ENCODE peak calls at places on chromosomes 5 and 9, in nine cellular contexts. D is PC-9, Z is GM23338, M is MM.1S, K is OCI-LY7, S is HCT116, T is Karpas-422, J is hepatocyte, B is GM23248. Y is an unnamed sample. For H3K9me2, the result is how much of the 10 kb centered on the place peaks cover.

GRCh38 chr9:1460143-1460769 is 410.1 kb downstream of the DMRT2 start:
- DNase-seq in S (no peak), D (no peak), Z (peak), T (peak), K (peak), B (peak), M (peak), J (no peak), Y (peak)

GRCh38 chr5:153480401-153480800 is 10.1 kb upstream of the GRIA1 start:
- DNase-seq in J (peak), B (peak), S (no peak), Z (no peak), D (no peak), T (no peak), M (no peak), K (no peak), Y (no peak)

GRCh38 chr5:16461026-16461425 is 4.6 kb downstream of the ZNF622 start:
- DNase-seq in S (no peak), J (no peak), B (peak), T (no peak), K (no peak), D (no peak), Z (no peak), M (no peak), Y (no peak)

GRCh38 chr9:976258-976804 is at the start of gene DMRT3:
- DNase-seq in Z (peak), D (no peak), J (no peak), T (no peak), K (no peak), B (peak), S (no peak), M (peak), Y (no peak)

GRCh38 chr5:26942481-26942880 is 95.9 kb downstream of the CDH9 start:
- DNase-seq in Z (no peak), T (no peak), J (no peak), B (no peak), D (no peak), K (no peak), M (no peak), S (no peak), Y (peak)

GRCh38 chr5:6340100-6340499 is 38.2 kb downstream of the MED10 start:
- DNase-seq in J (no peak), D (no peak), K (no peak), B (no peak), M (no peak), T (no peak), S (no peak), Z (no peak), Y (peak)

GRCh38 chr5:83197326-83197725 is 120.0 kb downstream of the XRCC4 start:
- DNase-seq in M (no peak), D (no peak), T (no peak), J (no peak), Z (no peak), S (no peak), B (no peak), K (peak), Y (no peak)

GRCh38 chr5:154189256-154189818 is 1.2 kb upstream of the GALNT10 start:
- DNase-seq in D (peak), T (no peak), J (no peak), K (no peak), M (peak), Z (peak), S (no peak), B (peak), Y (no peak)

GRCh38 chr9:89278997-89279739 is 31.8 kb upstream of the CKS2 start:
- DNase-seq in M (peak), Z (peak), S (peak), B (peak), J (peak), K (peak), D (no peak), T (peak), Y (peak)

GRCh38 chr9:113185271-113185670 is 34.5 kb downstream of the SLC31A2 start:
- DNase-seq in Z (no peak), T (no peak), D (no peak), K (no peak), M (no peak), J (no peak), S (no peak), B (peak), Y (no peak)

GRCh38 chr5:151870820-151871219 is 53.8 kb downstream of the GLRA1 start:
- DNase-seq in K (no peak), Z (no peak), T (no peak), S (no peak), J (no peak), B (peak), M (no peak), D (no peak), Y (peak)

GRCh38 chr9:72667181-72667580 is 145.8 kb downstream of the TMC1 start:
- DNase-seq in T (no peak), M (no peak), Z (no peak), S (no peak), J (no peak), B (no peak), K (no peak), D (peak), Y (no peak)

GRCh38 chr5:151065609-151066008 is 15.2 kb downstream of the TNIP1 start:
- DNase-seq in K (no peak), B (no peak), Z (no peak), S (no peak), M (no peak), D (no peak), J (no peak), T (no peak), Y (no peak)

GRCh38 chr5:78577051-78577807 is 71.3 kb downstream of the LHFPL2 start:
- DNase-seq in S (no peak), B (peak), M (no peak), J (no peak), T (no peak), D (no peak), K (no peak), Z (no peak), Y (no peak)

GRCh38 chr9:118882674-118883073 is 486.6 kb downstream of the BRINP1 start:
- DNase-seq in J (no peak), K (no peak), S (no peak), M (no peak), D (no peak), Z (no peak), B (peak), T (no peak), Y (peak)

GRCh38 chr9:17807670-17808282 is 228.9 kb downstream of the SH3GL2 start:
- DNase-seq in B (no peak), K (no peak), T (no peak), D (no peak), S (no peak), Z (no peak), J (peak), M (no peak), Y (no peak)

GRCh38 chr9:96206156-96206751 is 95.7 kb downstream of the HSD17B3 start:
- DNase-seq in B (no peak), Z (no peak), M (no peak), T (no peak), J (no peak), K (no peak), D (no peak), S (no peak), Y (no peak)

GRCh38 chr9:36443581-36443980 is 43.5 kb upstream of the RNF38 start:
- DNase-seq in Z (no peak), J (no peak), S (no peak), M (no peak), B (peak), D (peak), T (no peak), K (no peak), Y (peak)

GRCh38 chr9:134626576-134627416 is 14.8 kb upstream of the COL5A1 start:
- DNase-seq in Z (no peak), D (no peak), S (no peak), T (no peak), M (no peak), K (no peak), J (peak), B (no peak), Y (peak)

GRCh38 chr5:145588113-145588512 is 247.0 kb downstream of the PRELID2 start:
- DNase-seq in T (no peak), D (no peak), K (no peak), B (no peak), Z (no peak), S (no peak), J (no peak), M (no peak), Y (no peak)

GRCh38 chr5:175681045-175681974 is 23.4 kb downstream of the HRH2 start:
- DNase-seq in T (no peak), K (no peak), B (no peak), M (no peak), Z (no peak), D (no peak), J (no peak), S (no peak), Y (no peak)

GRCh38 chr9:93224591-93224990 is 40.7 kb downstream of the WNK2 start:
- DNase-seq in T (no peak), Z (peak), S (peak), D (peak), K (no peak), J (peak), M (no peak), B (no peak), Y (peak)

GRCh38 chr5:168939131-168939530 is 360.0 kb upstream of the PANK3 start:
- DNase-seq in Z (no peak), S (no peak), K (no peak), M (no peak), J (peak), D (no peak), T (no peak), B (no peak), Y (no peak)

GRCh38 chr9:121171236-121171635 is 30.4 kb downstream of the RAB14 start:
- DNase-seq in D (no peak), Z (no peak), J (no peak), S (no peak), M (no peak), T (no peak), K (no peak), B (no peak), Y (no peak)

GRCh38 chr5:158953929-158954534 is 145.7 kb downstream of the EBF1 start:
- DNase-seq in Z (no peak), T (peak), B (peak), S (no peak), D (no peak), J (no peak), K (peak), M (peak), Y (no peak)

GRCh38 chr9:93902051-93902779 is 52.9 kb downstream of the BARX1 start:
- DNase-seq in T (no peak), B (no peak), D (no peak), S (no peak), M (no peak), Z (no peak), K (no peak), J (no peak), Y (no peak)

GRCh38 chr9:38337706-38338264 is 54.7 kb upstream of the ALDH1B1 start:
- DNase-seq in S (no peak), K (no peak), B (no peak), Z (no peak), T (no peak), J (no peak), D (no peak), M (no peak), Y (no peak)

GRCh38 chr9:38338359-38339014 is 54.0 kb upstream of the ALDH1B1 start:
- DNase-seq in K (no peak), T (no peak), B (no peak), D (no peak), M (no peak), J (no peak), Z (no peak), S (no peak), Y (no peak)

GRCh38 chr9:38335686-38336085 is 56.8 kb upstream of the ALDH1B1 start:
- DNase-seq in K (no peak), S (no peak), M (no peak), Z (no peak), D (no peak), J (no peak), B (no peak), T (no peak), Y (no peak)

GRCh38 chr9:38336341-38336740 is 56.2 kb upstream of the ALDH1B1 start:
- DNase-seq in J (no peak), Z (no peak), T (no peak), K (no peak), M (no peak), B (no peak), D (no peak), S (no peak), Y (no peak)

GRCh38 chr9:38337095-38337494 is 55.4 kb upstream of the ALDH1B1 start:
- DNase-seq in Z (no peak), K (no peak), T (no peak), B (no peak), D (no peak), S (no peak), M (no peak), J (no peak), Y (no peak)
- H3K9me2 ChIP-seq in Z (under half), K (under half), T (under half), B (under half), D (under half), S (under half), M (under half), J (under half), Y (under half)

GRCh38 chr5:177526791-177527190 is 10.0 kb upstream of the DDX41 start:
- DNase-seq in K (no peak), Z (no peak), M (no peak), J (no peak), B (no peak), D (no peak), T (no peak), S (no peak), Y (no peak)

GRCh38 chr5:177524539-177524900 is 7.8 kb upstream of the DDX41 start:
- DNase-seq in J (no peak), K (no peak), B (no peak), T (no peak), S (no peak), M (no peak), D (no peak), Z (no peak), Y (no peak)

GRCh38 chr5:177527595-177527994 is 10.8 kb upstream of the DDX41 start:
- DNase-seq in Z (no peak), K (no peak), S (no peak), J (no peak), T (no peak), M (no peak), B (no peak), D (no peak), Y (no peak)

GRCh38 chr5:177524941-177525655 is 8.3 kb upstream of the DDX41 start:
- DNase-seq in D (no peak), S (no peak), T (no peak), B (no peak), M (no peak), J (no peak), K (no peak), Z (no peak), Y (no peak)

GRCh38 chr5:177526191-177526590 is 9.4 kb upstream of the DDX41 start:
- DNase-seq in S (no peak), K (no peak), Z (no peak), D (no peak), T (no peak), J (no peak), B (no peak), M (no peak), Y (no peak)
- H3K9me2 ChIP-seq in S (under half), K (under half), Z (under half), D (under half), T (under half), J (under half), B (under half), M (under half), Y (under half)

GRCh38 chr5:173767580-173768266 is 120.4 kb upstream of the CPEB4 start:
- DNase-seq in J (no peak), D (no peak), K (no peak), M (no peak), T (no peak), B (no peak), Z (no peak), S (no peak), Y (peak)
- H3K9me2 ChIP-seq in J (under half), D (under half), K (under half), M (under half), T (under half), B (under half), Z (under half), S (under half), Y (under half)

GRCh38 chr5:66814146-66814991 is 218.2 kb downstream of the MAST4 start:
- DNase-seq in J (peak), B (peak), T (peak), S (peak), M (peak), D (no peak), Z (peak), K (peak), Y (peak)

GRCh38 chr5:66818935-66819328 is 222.7 kb downstream of the MAST4 start:
- DNase-seq in Z (no peak), M (no peak), D (no peak), T (no peak), J (no peak), B (no peak), K (no peak), S (no peak), Y (no peak)

GRCh38 chr5:66821626-66822429 is 225.6 kb downstream of the MAST4 start:
- DNase-seq in J (no peak), D (no peak), B (no peak), T (no peak), Z (no peak), S (no peak), K (no peak), M (no peak), Y (no peak)

GRCh38 chr5:66820630-66821207 is 224.5 kb downstream of the MAST4 start:
- DNase-seq in K (no peak), S (no peak), J (no peak), T (no peak), B (no peak), M (no peak), Z (no peak), D (no peak), Y (no peak)

DNA sequence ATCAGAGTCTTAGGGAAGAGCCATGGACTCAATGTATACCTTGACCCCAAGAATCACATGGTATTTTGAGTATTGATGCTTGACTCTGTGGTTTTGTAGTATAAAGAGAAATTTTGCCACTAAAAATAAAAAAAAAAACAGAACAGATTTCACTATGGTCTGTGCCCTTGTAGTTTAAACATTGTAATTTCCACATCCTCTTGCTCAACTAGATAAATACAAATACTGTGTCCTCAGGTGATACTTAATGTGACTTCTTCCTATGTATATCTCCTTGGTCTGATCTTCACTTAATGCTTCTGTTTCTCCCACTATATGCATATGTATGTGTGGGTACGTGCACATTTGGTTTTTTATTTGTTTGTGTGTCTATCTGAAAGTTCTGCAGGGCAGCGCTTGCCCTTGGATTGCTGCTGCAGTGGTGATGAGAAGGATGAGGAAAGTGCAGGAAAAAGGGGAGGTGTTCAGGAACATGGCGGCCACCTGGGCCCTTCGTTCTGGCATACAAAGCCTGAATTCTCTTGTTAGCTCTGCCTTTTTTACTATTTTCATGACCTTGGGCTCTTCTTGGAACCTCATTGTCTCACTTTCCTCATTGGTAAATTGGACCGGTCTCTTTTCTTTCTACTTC is 222.2 kb downstream of the MAST4 start:
- DNase-seq in J (no peak), S (no peak), B (no peak), D (no peak), M (no peak), T (no peak), K (no peak), Z (no peak), Y (no peak)
- H3K9me2 ChIP-seq in J (under half), S (under half), B (under half), D (under half), M (under half), T (under half), K (under half), Z (under half), Y (under half)

GRCh38 chr9:14945351-14945750 is 35.1 kb upstream of the FREM1 start:
- DNase-seq in J (no peak), D (no peak), Z (no peak), K (no peak), M (no peak), S (no peak), T (no peak), B (no peak), Y (no peak)
- H3K9me2 ChIP-seq in J (under half), D (under half), Z (under half), K (under half), M (under half), S (under half), T (under half), B (under half), Y (under half)

Y was measured in PC-3.